ENCODE peak calls at places on chromosomes 16 and 17, in six cellular contexts. V is cardiac muscle cell; Z is CD8-positive, alpha-beta T cell; H is B cell; P is ascending aorta; W is mesothelial cell of epicardium. K is an unnamed sample.
A peak's percentile ranks its signal among the peaks of the same experiment; 100 is the strongest.

GRCh38 chr16:88900653-88901052 is 34.2 kb upstream of the PABPN1L start:
- DNase-seq in V (no peak), Z (no peak), H (no peak), P (no peak), W (no peak), K (no peak)

GRCh38 chr17:80192268-80192667 is 22.4 kb downstream of the CARD14 start:
- DNase-seq in V (no peak), Z (no peak), H (no peak), P (no peak), W (no peak), K (peak; percentile 28)

GRCh38 chr17:39244016-39244599 is 18.4 kb upstream of the STAC2 start:
- DNase-seq in V (no peak), Z (no peak), H (peak; percentile 52), P (no peak), W (no peak), K (no peak)

GRCh38 chr16:78659216-78659615 is 559.8 kb downstream of the WWOX start:
- DNase-seq in V (no peak), Z (no peak), H (no peak), P (no peak), W (no peak), K (no peak)

GRCh38 chr16:3073448-3073847 is 8.0 kb downstream of the IL32 start:
- DNase-seq in V (no peak), Z (no peak), H (no peak), P (no peak), W (no peak), K (no peak)

GRCh38 chr16:50467943-50468748 is 80.0 kb upstream of the NKD1 start:
- DNase-seq in V (peak; percentile 47), Z (no peak), H (no peak), P (no peak), W (peak; percentile 33), K (peak; percentile 53)

GRCh38 chr16:27430923-27431484 is 29.0 kb downstream of the IL21R start:
- DNase-seq in V (no peak), Z (no peak), H (peak; percentile 48), P (no peak), W (no peak), K (no peak)

GRCh38 chr17:29722411-29723198 is 99.9 kb upstream of the CORO6 start:
- DNase-seq in V (peak; percentile 79), Z (peak; percentile 18), H (peak; percentile 84), P (peak; percentile 25), W (no peak), K (no peak)

GRCh38 chr16:30186782-30187555 is 3.6 kb downstream of the CORO1A start:
- DNase-seq in V (peak; percentile 76), Z (peak; percentile 87), H (peak; percentile 85), P (no peak), W (peak; percentile 42), K (peak; percentile 51)

GRCh38 chr16:1920727-1921155 is 2.5 kb upstream of the HS3ST6 start:
- DNase-seq in V (peak; percentile 70), Z (no peak), H (no peak), P (no peak), W (no peak), K (peak; percentile 53)

GRCh38 chr16:50593410-50594139 is 45.4 kb downstream of the NKD1 start:
- DNase-seq in V (peak; percentile 70), Z (no peak), H (no peak), P (no peak), W (no peak), K (peak; percentile 10)

GRCh38 chr17:82938486-82939212 is 98.8 kb upstream of the ZNF750 start:
- DNase-seq in V (no peak), Z (no peak), H (no peak), P (no peak), W (no peak), K (no peak)

GRCh38 chr16:83301966-83302365 is 505.8 kb upstream of the HSBP1 start:
- DNase-seq in V (no peak), Z (no peak), H (no peak), P (no peak), W (no peak), K (no peak)

GRCh38 chr16:51365715-51366114 is 214.6 kb upstream of the SALL1 start:
- DNase-seq in V (no peak), Z (no peak), H (no peak), P (no peak), W (no peak), K (no peak)

GRCh38 chr16:22188595-22189442 is 17.3 kb upstream of the EEF2K start:
- DNase-seq in V (peak; percentile 84), Z (peak; percentile 42), H (peak; percentile 79), P (no peak), W (peak; percentile 49), K (peak; percentile 47)

GRCh38 chr17:4498461-4499397 is at the start of gene SPNS2:
- DNase-seq in V (peak; percentile 84), Z (peak; percentile 42), H (peak; percentile 82), P (no peak), W (peak; percentile 56), K (peak; percentile 44)

GRCh38 chr17:70920416-70920815 is 751.1 kb downstream of the KCNJ2 start:
- DNase-seq in V (no peak), Z (no peak), H (no peak), P (no peak), W (no peak), K (no peak)

GRCh38 chr16:65728172-65728571 is 606.3 kb upstream of the CDH11 start:
- DNase-seq in V (peak; percentile 34), Z (no peak), H (no peak), P (no peak), W (no peak), K (peak; percentile 23)

GRCh38 chr16:86568677-86569623 is 2.3 kb downstream of the FOXC2 start:
- DNase-seq in V (no peak), Z (no peak), H (no peak), P (no peak), W (no peak), K (no peak)

GRCh38 chr16:86566601-86566965 is at the start of gene FOXC2:
- DNase-seq in V (peak; percentile 95), Z (no peak), H (peak; percentile 47), P (peak; percentile 71), W (peak; percentile 84), K (peak; percentile 80)

GRCh38 chr16:86566966-86567700 is 504 bp downstream of the FOXC2 start:
- DNase-seq in V (peak; percentile 79), Z (no peak), H (no peak), P (no peak), W (no peak), K (no peak)

GRCh38 chr16:86569843-86570447 is 3.3 kb downstream of the FOXC2 start:
- DNase-seq in V (no peak), Z (no peak), H (no peak), P (no peak), W (no peak), K (no peak)

DNA sequence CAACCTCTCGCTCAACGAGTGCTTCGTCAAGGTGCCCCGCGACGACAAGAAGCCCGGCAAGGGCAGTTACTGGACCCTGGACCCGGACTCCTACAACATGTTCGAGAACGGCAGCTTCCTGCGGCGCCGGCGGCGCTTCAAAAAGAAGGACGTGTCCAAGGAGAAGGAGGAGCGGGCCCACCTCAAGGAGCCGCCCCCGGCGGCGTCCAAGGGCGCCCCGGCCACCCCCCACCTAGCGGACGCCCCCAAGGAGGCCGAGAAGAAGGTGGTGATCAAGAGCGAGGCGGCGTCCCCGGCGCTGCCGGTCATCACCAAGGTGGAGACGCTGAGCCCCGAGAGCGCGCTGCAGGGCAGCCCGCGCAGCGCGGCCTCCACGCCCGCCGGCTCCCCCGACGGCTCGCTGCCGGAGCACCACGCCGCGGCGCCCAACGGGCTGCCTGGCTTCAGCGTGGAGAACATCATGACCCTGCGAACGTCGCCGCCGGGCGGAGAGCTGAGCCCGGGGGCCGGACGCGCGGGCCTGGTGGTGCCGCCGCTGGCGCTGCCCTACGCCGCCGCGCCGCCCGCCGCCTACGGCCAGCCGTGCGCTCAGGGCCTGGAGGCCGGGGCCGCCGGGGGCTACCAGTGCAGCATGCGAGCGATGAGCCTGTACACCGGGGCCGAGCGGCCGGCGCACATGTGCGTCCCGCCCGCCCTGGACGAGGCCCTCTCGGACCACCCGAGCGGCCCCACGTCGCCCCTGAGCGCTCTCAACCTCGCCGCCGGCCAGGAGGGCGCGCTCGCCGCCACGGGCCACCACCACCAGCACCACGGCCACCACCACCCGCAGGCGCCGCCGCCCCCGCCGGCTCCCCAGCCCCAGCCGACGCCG is 1.3 kb downstream of the FOXC2 start:
- DNase-seq in V (peak; percentile 67), Z (no peak), H (no peak), P (no peak), W (no peak), K (no peak)
- TF ChIP-seq CTCF in V (peak; percentile 12), Z (no peak), H (no peak), P (no peak), W (no peak), K (no peak)

DNA sequence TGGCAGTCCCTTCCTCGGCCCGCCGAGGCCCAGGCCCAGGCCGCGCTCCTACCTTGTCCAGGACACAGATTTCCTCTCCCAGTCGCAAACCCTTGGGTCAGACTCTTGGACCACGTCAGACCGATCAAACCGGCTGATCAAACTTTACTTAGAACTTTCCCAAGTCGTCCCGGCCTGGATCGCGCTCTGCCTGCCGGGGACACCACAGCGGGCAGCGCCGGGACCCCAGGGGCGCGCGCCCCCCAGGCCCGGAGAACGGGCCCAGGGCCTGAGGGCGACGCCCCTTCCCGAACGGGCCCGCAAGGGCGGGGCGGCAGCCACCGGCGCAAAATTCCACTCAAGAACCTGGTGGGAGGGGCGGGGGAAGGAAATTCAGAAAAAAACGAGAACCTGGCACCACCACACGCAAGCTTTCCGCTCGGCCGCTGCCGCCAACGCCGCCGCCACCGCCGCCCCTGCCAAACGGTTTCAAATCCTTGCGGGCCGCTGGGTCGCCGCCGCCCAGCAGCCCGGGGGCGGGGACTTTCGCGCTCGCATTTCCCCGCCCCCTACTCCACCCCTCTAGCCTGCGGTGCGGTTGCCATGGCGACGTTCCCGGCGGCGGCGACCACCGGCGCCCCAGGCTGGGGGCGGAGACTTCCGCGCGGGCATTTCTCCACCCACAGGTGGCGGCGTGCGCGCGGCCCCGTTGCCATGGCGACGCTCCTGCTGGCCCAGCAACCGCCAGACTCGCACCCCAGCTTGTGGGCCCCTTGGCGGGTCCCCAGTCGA is at the start of gene CEP112:
- DNase-seq in V (peak; percentile 96), Z (peak; percentile 91), H (peak; percentile 95), P (no peak), W (peak; percentile 87), K (peak; percentile 90)
- TF ChIP-seq CTCF in V (no peak), Z (no peak), H (no peak), P (no peak), W (no peak), K (no peak)

GRCh38 chr16:81214745-81215166 is 23.7 kb upstream of the BCO1 start:
- DNase-seq in V (peak; percentile 28), Z (no peak), H (no peak), P (no peak), W (no peak), K (no peak)
- TF ChIP-seq CTCF in V (peak; percentile 65), Z (no peak), H (no peak), P (no peak), W (no peak), K (peak; percentile 39)

DNA sequence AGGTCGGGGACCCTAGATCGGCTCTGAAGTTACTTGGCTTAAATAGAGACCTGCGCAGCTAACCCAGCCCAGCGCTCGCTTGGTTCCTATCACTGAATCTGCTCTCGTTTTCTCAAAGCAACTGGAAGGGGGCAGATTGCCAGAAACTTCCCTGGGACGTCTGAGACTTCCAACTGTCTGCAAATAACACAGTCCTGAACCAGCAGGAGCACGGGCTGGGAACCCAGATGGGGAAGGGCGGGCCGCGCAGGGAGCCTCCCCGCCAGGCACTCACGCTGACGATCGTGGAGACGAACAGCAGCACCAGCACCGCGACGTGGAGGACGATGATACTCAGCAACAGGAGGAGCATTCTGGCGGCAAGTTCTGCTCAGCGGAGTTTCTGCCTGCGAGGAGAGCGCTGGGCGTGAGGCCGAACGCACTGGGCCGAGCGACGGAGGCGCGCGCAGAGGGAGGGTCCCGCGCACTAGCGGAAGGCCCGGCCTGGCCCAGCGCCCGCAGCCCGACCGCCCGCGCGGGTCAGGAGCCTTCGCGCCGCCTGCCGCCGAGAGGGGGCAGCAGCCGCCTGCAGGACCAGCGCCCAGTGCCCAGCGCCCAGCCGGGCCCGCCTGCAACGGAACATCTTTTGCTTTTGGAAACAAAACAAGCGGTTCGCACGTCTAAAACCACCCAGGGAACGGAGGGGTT is 4.6 kb downstream of the PMP22 start:
- DNase-seq in V (peak; percentile 89), Z (peak; percentile 15), H (peak; percentile 58), P (peak; percentile 26), W (peak; percentile 83), K (peak; percentile 83)
- TF ChIP-seq CTCF in V (peak; percentile 59), Z (peak; percentile 38), H (peak; percentile 39), P (peak; percentile 46), W (peak; percentile 71), K (peak; percentile 85)